ENCODE peak calls at places on chromosomes 7 and 10, in six cellular contexts. E, F, H, J, M and V are unnamed samples.

GRCh38 chr7:98733036-98733435 is 116.0 kb downstream of the NPTX2 start:
- DNase-seq in M (peak), H (no peak), F (no peak), E (peak), J (peak), V (peak)

GRCh38 chr10:132400041-132400546 is 3.1 kb downstream of the PWWP2B start:
- DNase-seq in M (peak), J (no peak), E (no peak), H (no peak), F (no peak), V (no peak)

GRCh38 chr7:92608380-92609322 is 18.5 kb upstream of the FAM133B start:
- DNase-seq in F (no peak), H (peak), E (no peak), M (no peak), J (no peak), V (no peak)

GRCh38 chr7:2008936-2009540 is 223.7 kb downstream of the MAD1L1 start:
- DNase-seq in J (no peak), E (no peak), M (no peak), F (no peak), H (no peak), V (peak)

GRCh38 chr7:78879206-78879605 is 574.3 kb downstream of the MAGI2 start:
- DNase-seq in M (no peak), E (no peak), H (no peak), F (no peak), J (no peak), V (no peak)

GRCh38 chr7:18037609-18038008 is 10.0 kb upstream of the PRPS1L1 start:
- DNase-seq in F (no peak), E (no peak), H (no peak), J (no peak), M (no peak), V (no peak)

GRCh38 chr7:151708610-151709009 is 168.3 kb downstream of the PRKAG2 start:
- DNase-seq in M (no peak), J (no peak), H (no peak), F (no peak), E (no peak), V (no peak)

GRCh38 chr7:45082031-45082830 is 6.5 kb downstream of the NACAD start:
- DNase-seq in M (no peak), E (no peak), J (no peak), F (no peak), H (peak), V (no peak)

GRCh38 chr7:42096681-42097637 is 140.1 kb downstream of the GLI3 start:
- DNase-seq in E (no peak), H (no peak), M (no peak), J (no peak), F (no peak), V (no peak)

GRCh38 chr10:30493609-30494530 is 59.9 kb downstream of the MAP3K8 start:
- DNase-seq in J (peak), H (peak), M (peak), F (peak), E (no peak), V (no peak)